ENCODE peak calls at places on chromosomes 2 and 18, in six cellular contexts. E, D, S, U, G and X are unnamed samples.

GRCh38 chr2:185108588-185108987 is 510.3 kb downstream of the ZNF804A start:
- DNase-seq in E (peak), D (no peak), S (no peak), U (no peak), G (no peak), X (no peak)

GRCh38 chr18:3875961-3876360 is 426.0 kb downstream of the TGIF1 start:
- DNase-seq in E (peak), D (no peak), S (no peak), U (no peak), G (no peak), X (no peak)

GRCh38 chr2:129469881-129470280 is 509.6 kb upstream of the RAB6C start:
- DNase-seq in E (no peak), D (no peak), S (no peak), U (no peak), G (no peak), X (no peak)

GRCh38 chr2:183164111-183165015 is 40.1 kb downstream of the NUP35 start:
- DNase-seq in E (no peak), D (no peak), S (no peak), U (no peak), G (no peak), X (no peak)

GRCh38 chr2:230913812-230914211 is 11.2 kb downstream of the GPR55 start:
- DNase-seq in E (no peak), D (no peak), S (no peak), U (no peak), G (no peak), X (no peak)

GRCh38 chr2:69375494-69376353 is 11.3 kb downstream of the GFPT1 start:
- DNase-seq in E (peak), D (peak), S (no peak), U (no peak), G (no peak), X (peak)

GRCh38 chr18:12278765-12279682 is 24.9 kb downstream of the CIDEA start:
- DNase-seq in E (peak), D (no peak), S (peak), U (no peak), G (no peak), X (peak)

GRCh38 chr2:66717491-66717890 is 282.6 kb downstream of the MEIS1 start:
- DNase-seq in E (no peak), D (no peak), S (no peak), U (no peak), G (no peak), X (no peak)